ENCODE peak calls at places on chromosomes 3 and 15, in nine cellular contexts. One of them, this sample, is unnamed.

GRCh38 chr3:132504375-132504921 is 87.1 kb downstream of the DNAJC13 start:
- DNase-seq in heart left ventricle: no peak
- DNase-seq in left ventricle myocardium inferior: no peak
- DNase-seq in A673: no peak
- DNase-seq in fibroblast of mammary gland: no peak
- DNase-seq in kidney epithelial cell: no peak
- DNase-seq in fibroblast of pulmonary artery: no peak
- DNase-seq in pancreas: no peak
- DNase-seq in OCI-LY7: no peak
- DNase-seq in this sample: no peak

GRCh38 chr3:107329088-107329487 is 48.2 kb upstream of the CCDC54 start:
- DNase-seq in heart left ventricle: no peak
- DNase-seq in left ventricle myocardium inferior: no peak
- DNase-seq in A673: no peak
- DNase-seq in fibroblast of mammary gland: no peak
- DNase-seq in kidney epithelial cell: no peak
- DNase-seq in fibroblast of pulmonary artery: no peak
- DNase-seq in pancreas: no peak
- DNase-seq in OCI-LY7: no peak
- DNase-seq in this sample: no peak

GRCh38 chr3:89289791-89290190 is 182.4 kb downstream of the EPHA3 start:
- DNase-seq in heart left ventricle: no peak
- DNase-seq in left ventricle myocardium inferior: no peak
- DNase-seq in A673: no peak
- DNase-seq in fibroblast of mammary gland: no peak
- DNase-seq in kidney epithelial cell: no peak
- DNase-seq in fibroblast of pulmonary artery: no peak
- DNase-seq in pancreas: no peak
- DNase-seq in OCI-LY7: no peak
- DNase-seq in this sample: no peak

GRCh38 chr15:82972990-82973389 is 13.0 kb upstream of the RAMAC start:
- DNase-seq in heart left ventricle: no peak
- DNase-seq in left ventricle myocardium inferior: no peak
- DNase-seq in A673: no peak
- DNase-seq in fibroblast of mammary gland: no peak
- DNase-seq in kidney epithelial cell: no peak
- DNase-seq in fibroblast of pulmonary artery: no peak
- DNase-seq in pancreas: no peak
- DNase-seq in OCI-LY7: no peak
- DNase-seq in this sample: no peak

GRCh38 chr3:65955792-65956477 is 82.8 kb downstream of the MAGI1 start:
- DNase-seq in heart left ventricle: no peak
- DNase-seq in left ventricle myocardium inferior: no peak
- DNase-seq in A673: no peak
- DNase-seq in fibroblast of mammary gland: peak
- DNase-seq in kidney epithelial cell: no peak
- DNase-seq in fibroblast of pulmonary artery: peak
- DNase-seq in pancreas: no peak
- DNase-seq in OCI-LY7: no peak
- DNase-seq in this sample: no peak

GRCh38 chr3:168870892-168871291 is 775.2 kb upstream of the GOLIM4 start:
- DNase-seq in heart left ventricle: no peak
- DNase-seq in left ventricle myocardium inferior: no peak
- DNase-seq in A673: no peak
- DNase-seq in fibroblast of mammary gland: peak
- DNase-seq in kidney epithelial cell: no peak
- DNase-seq in fibroblast of pulmonary artery: peak
- DNase-seq in pancreas: no peak
- DNase-seq in OCI-LY7: no peak
- DNase-seq in this sample: no peak

GRCh38 chr15:70741677-70742293 is 21.6 kb downstream of the UACA start:
- DNase-seq in heart left ventricle: no peak
- DNase-seq in left ventricle myocardium inferior: no peak
- DNase-seq in A673: peak
- DNase-seq in fibroblast of mammary gland: peak
- DNase-seq in kidney epithelial cell: no peak
- DNase-seq in fibroblast of pulmonary artery: peak
- DNase-seq in pancreas: no peak
- DNase-seq in OCI-LY7: no peak
- DNase-seq in this sample: no peak

GRCh38 chr3:163315786-163316185 is 1762.5 kb downstream of the SI start:
- DNase-seq in heart left ventricle: no peak
- DNase-seq in left ventricle myocardium inferior: no peak
- DNase-seq in A673: no peak
- DNase-seq in fibroblast of mammary gland: no peak
- DNase-seq in kidney epithelial cell: no peak
- DNase-seq in fibroblast of pulmonary artery: no peak
- DNase-seq in pancreas: no peak
- DNase-seq in OCI-LY7: no peak
- DNase-seq in this sample: no peak

GRCh38 chr15:51888593-51889195 is 59.2 kb downstream of the TMOD3 start:
- DNase-seq in heart left ventricle: no peak
- DNase-seq in left ventricle myocardium inferior: no peak
- DNase-seq in A673: peak
- DNase-seq in fibroblast of mammary gland: peak
- DNase-seq in kidney epithelial cell: no peak
- DNase-seq in fibroblast of pulmonary artery: peak
- DNase-seq in pancreas: no peak
- DNase-seq in OCI-LY7: peak
- DNase-seq in this sample: no peak

GRCh38 chr3:62601238-62601856 is 228.0 kb upstream of the FEZF2 start:
- DNase-seq in heart left ventricle: no peak
- DNase-seq in left ventricle myocardium inferior: no peak
- DNase-seq in A673: peak
- DNase-seq in fibroblast of mammary gland: peak
- DNase-seq in kidney epithelial cell: no peak
- DNase-seq in fibroblast of pulmonary artery: peak
- DNase-seq in pancreas: no peak
- DNase-seq in OCI-LY7: no peak
- DNase-seq in this sample: no peak

GRCh38 chr15:36156855-36157521 is 422.4 kb upstream of the CDIN1 start:
- DNase-seq in heart left ventricle: peak
- DNase-seq in left ventricle myocardium inferior: peak
- DNase-seq in A673: peak
- DNase-seq in fibroblast of mammary gland: peak
- DNase-seq in kidney epithelial cell: no peak
- DNase-seq in fibroblast of pulmonary artery: peak
- DNase-seq in pancreas: no peak
- DNase-seq in OCI-LY7: no peak
- DNase-seq in this sample: no peak

GRCh38 chr3:186939536-186939935 is 9.2 kb downstream of the ST6GAL1 start:
- DNase-seq in heart left ventricle: no peak
- DNase-seq in left ventricle myocardium inferior: no peak
- DNase-seq in A673: no peak
- DNase-seq in fibroblast of mammary gland: no peak
- DNase-seq in kidney epithelial cell: no peak
- DNase-seq in fibroblast of pulmonary artery: no peak
- DNase-seq in pancreas: no peak
- DNase-seq in OCI-LY7: peak
- DNase-seq in this sample: no peak

GRCh38 chr15:48371961-48372360 is 40.7 kb downstream of the DUT start:
- DNase-seq in heart left ventricle: no peak
- DNase-seq in left ventricle myocardium inferior: no peak
- DNase-seq in A673: no peak
- DNase-seq in fibroblast of mammary gland: peak
- DNase-seq in kidney epithelial cell: no peak
- DNase-seq in fibroblast of pulmonary artery: no peak
- DNase-seq in pancreas: no peak
- DNase-seq in OCI-LY7: no peak
- DNase-seq in this sample: no peak

GRCh38 chr15:38768970-38769369 is 204.4 kb upstream of the RASGRP1 start:
- DNase-seq in heart left ventricle: no peak
- DNase-seq in left ventricle myocardium inferior: no peak
- DNase-seq in A673: no peak
- DNase-seq in fibroblast of mammary gland: peak
- DNase-seq in kidney epithelial cell: no peak
- DNase-seq in fibroblast of pulmonary artery: peak
- DNase-seq in pancreas: no peak
- DNase-seq in OCI-LY7: no peak
- DNase-seq in this sample: peak

GRCh38 chr15:55586808-55587207 is 1.3 kb downstream of the PYGO1 start:
- DNase-seq in heart left ventricle: no peak
- DNase-seq in left ventricle myocardium inferior: no peak
- DNase-seq in A673: no peak
- DNase-seq in fibroblast of mammary gland: peak
- DNase-seq in kidney epithelial cell: no peak
- DNase-seq in fibroblast of pulmonary artery: no peak
- DNase-seq in pancreas: no peak
- DNase-seq in OCI-LY7: no peak
- DNase-seq in this sample: no peak
- H3K4me3 ChIP-seq in heart left ventricle: peak
- H3K4me3 ChIP-seq in left ventricle myocardium inferior: peak
- H3K4me3 ChIP-seq in A673: peak
- H3K4me3 ChIP-seq in fibroblast of mammary gland: peak
- H3K4me3 ChIP-seq in kidney epithelial cell: peak
- H3K4me3 ChIP-seq in fibroblast of pulmonary artery: peak
- H3K4me3 ChIP-seq in pancreas: no peak
- H3K4me3 ChIP-seq in OCI-LY7: no peak
- H3K4me3 ChIP-seq in this sample: no peak

GRCh38 chr15:81326466-81327212 is 2.7 kb upstream of the STARD5 start:
- DNase-seq in heart left ventricle: no peak
- DNase-seq in left ventricle myocardium inferior: no peak
- DNase-seq in A673: no peak
- DNase-seq in fibroblast of mammary gland: peak
- DNase-seq in kidney epithelial cell: no peak
- DNase-seq in fibroblast of pulmonary artery: no peak
- DNase-seq in pancreas: no peak
- DNase-seq in OCI-LY7: no peak
- DNase-seq in this sample: no peak

GRCh38 chr15:81321667-81322066 is 2.3 kb downstream of the STARD5 start:
- DNase-seq in heart left ventricle: no peak
- DNase-seq in left ventricle myocardium inferior: no peak
- DNase-seq in A673: no peak
- DNase-seq in fibroblast of mammary gland: no peak
- DNase-seq in kidney epithelial cell: no peak
- DNase-seq in fibroblast of pulmonary artery: no peak
- DNase-seq in pancreas: no peak
- DNase-seq in OCI-LY7: no peak
- DNase-seq in this sample: no peak

GRCh38 chr15:81323944-81324881 is at the start of gene STARD5:
- DNase-seq in heart left ventricle: peak
- DNase-seq in left ventricle myocardium inferior: peak
- DNase-seq in A673: peak
- DNase-seq in fibroblast of mammary gland: peak
- DNase-seq in kidney epithelial cell: peak
- DNase-seq in fibroblast of pulmonary artery: peak
- DNase-seq in pancreas: peak
- DNase-seq in OCI-LY7: peak
- DNase-seq in this sample: peak

GRCh38 chr15:81323559-81323943 is 390 bp downstream of the STARD5 start:
- DNase-seq in heart left ventricle: no peak
- DNase-seq in left ventricle myocardium inferior: no peak
- DNase-seq in A673: no peak
- DNase-seq in fibroblast of mammary gland: no peak
- DNase-seq in kidney epithelial cell: no peak
- DNase-seq in fibroblast of pulmonary artery: no peak
- DNase-seq in pancreas: no peak
- DNase-seq in OCI-LY7: no peak
- DNase-seq in this sample: no peak

GRCh38 chr15:81322708-81323253 is 1.2 kb downstream of the STARD5 start:
- DNase-seq in heart left ventricle: no peak
- DNase-seq in left ventricle myocardium inferior: no peak
- DNase-seq in A673: no peak
- DNase-seq in fibroblast of mammary gland: no peak
- DNase-seq in kidney epithelial cell: no peak
- DNase-seq in fibroblast of pulmonary artery: no peak
- DNase-seq in pancreas: no peak
- DNase-seq in OCI-LY7: no peak
- DNase-seq in this sample: no peak
- H3K4me3 ChIP-seq in heart left ventricle: peak
- H3K4me3 ChIP-seq in left ventricle myocardium inferior: peak
- H3K4me3 ChIP-seq in A673: no peak
- H3K4me3 ChIP-seq in fibroblast of mammary gland: peak
- H3K4me3 ChIP-seq in kidney epithelial cell: no peak
- H3K4me3 ChIP-seq in fibroblast of pulmonary artery: peak
- H3K4me3 ChIP-seq in pancreas: no peak
- H3K4me3 ChIP-seq in OCI-LY7: peak
- H3K4me3 ChIP-seq in this sample: no peak

GRCh38 chr15:65069779-65070546 is 2.2 kb upstream of the RASL12 start:
- DNase-seq in heart left ventricle: no peak
- DNase-seq in left ventricle myocardium inferior: no peak
- DNase-seq in A673: no peak
- DNase-seq in fibroblast of mammary gland: no peak
- DNase-seq in kidney epithelial cell: no peak
- DNase-seq in fibroblast of pulmonary artery: no peak
- DNase-seq in pancreas: no peak
- DNase-seq in OCI-LY7: no peak
- DNase-seq in this sample: no peak

GRCh38 chr15:65067334-65067644 is 502 bp downstream of the RASL12 start:
- DNase-seq in heart left ventricle: no peak
- DNase-seq in left ventricle myocardium inferior: no peak
- DNase-seq in A673: no peak
- DNase-seq in fibroblast of mammary gland: no peak
- DNase-seq in kidney epithelial cell: no peak
- DNase-seq in fibroblast of pulmonary artery: no peak
- DNase-seq in pancreas: no peak
- DNase-seq in OCI-LY7: no peak
- DNase-seq in this sample: no peak

GRCh38 chr15:65069179-65069578 is 1.4 kb upstream of the RASL12 start:
- DNase-seq in heart left ventricle: peak
- DNase-seq in left ventricle myocardium inferior: peak
- DNase-seq in A673: no peak
- DNase-seq in fibroblast of mammary gland: peak
- DNase-seq in kidney epithelial cell: no peak
- DNase-seq in fibroblast of pulmonary artery: peak
- DNase-seq in pancreas: no peak
- DNase-seq in OCI-LY7: no peak
- DNase-seq in this sample: no peak

GRCh38 chr15:65067645-65068416 is at the start of gene RASL12:
- DNase-seq in heart left ventricle: no peak
- DNase-seq in left ventricle myocardium inferior: peak
- DNase-seq in A673: peak
- DNase-seq in fibroblast of mammary gland: no peak
- DNase-seq in kidney epithelial cell: no peak
- DNase-seq in fibroblast of pulmonary artery: no peak
- DNase-seq in pancreas: no peak
- DNase-seq in OCI-LY7: no peak
- DNase-seq in this sample: no peak

DNA sequence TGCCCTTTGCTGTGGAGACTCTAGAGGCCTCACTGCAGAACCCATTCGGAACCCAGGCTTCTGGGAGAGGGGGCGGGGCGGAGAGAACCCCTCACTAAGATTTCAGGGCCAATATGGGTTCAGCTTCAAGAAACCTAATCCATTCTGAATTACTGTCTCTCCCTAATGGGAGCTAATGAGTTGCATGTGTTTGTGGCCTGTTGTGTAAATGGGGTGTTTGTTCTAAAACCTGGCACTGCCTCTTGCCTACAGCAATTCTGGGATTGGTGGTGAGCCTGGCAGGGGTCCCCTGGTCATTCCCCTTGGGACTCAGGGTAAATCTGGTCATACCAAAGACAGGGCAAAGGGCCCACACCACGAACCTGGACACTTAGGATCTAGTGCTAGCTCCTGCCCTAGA is 645 bp upstream of the RASL12 start:
- DNase-seq in heart left ventricle: no peak
- DNase-seq in left ventricle myocardium inferior: no peak
- DNase-seq in A673: no peak
- DNase-seq in fibroblast of mammary gland: peak
- DNase-seq in kidney epithelial cell: no peak
- DNase-seq in fibroblast of pulmonary artery: no peak
- DNase-seq in pancreas: no peak
- DNase-seq in OCI-LY7: no peak
- DNase-seq in this sample: no peak
- H3K4me3 ChIP-seq in heart left ventricle: peak
- H3K4me3 ChIP-seq in left ventricle myocardium inferior: peak
- H3K4me3 ChIP-seq in A673: peak
- H3K4me3 ChIP-seq in fibroblast of mammary gland: no peak
- H3K4me3 ChIP-seq in kidney epithelial cell: no peak
- H3K4me3 ChIP-seq in fibroblast of pulmonary artery: no peak
- H3K4me3 ChIP-seq in pancreas: no peak
- H3K4me3 ChIP-seq in OCI-LY7: no peak
- H3K4me3 ChIP-seq in this sample: no peak

GRCh38 chr3:4987374-4988296 is 8.4 kb downstream of the BHLHE40 start:
- DNase-seq in heart left ventricle: no peak
- DNase-seq in left ventricle myocardium inferior: no peak
- DNase-seq in A673: no peak
- DNase-seq in fibroblast of mammary gland: no peak
- DNase-seq in kidney epithelial cell: no peak
- DNase-seq in fibroblast of pulmonary artery: no peak
- DNase-seq in pancreas: no peak
- DNase-seq in OCI-LY7: no peak
- DNase-seq in this sample: no peak
- H3K4me3 ChIP-seq in heart left ventricle: peak
- H3K4me3 ChIP-seq in left ventricle myocardium inferior: peak
- H3K4me3 ChIP-seq in A673: peak
- H3K4me3 ChIP-seq in fibroblast of mammary gland: peak
- H3K4me3 ChIP-seq in kidney epithelial cell: peak
- H3K4me3 ChIP-seq in fibroblast of pulmonary artery: peak
- H3K4me3 ChIP-seq in pancreas: no peak
- H3K4me3 ChIP-seq in OCI-LY7: no peak
- H3K4me3 ChIP-seq in this sample: peak

This sample was measured in iPS DF 6.9.